ENCODE peak calls at places on chromosomes 16 and 17, in four cellular contexts. L is HEK293T, N is HepG2, H is K562. A is an unnamed sample.

GRCh38 chr16:65227041-65227835 is 105.4 kb upstream of the CDH11 start:
- DNase-seq in L (no peak), H (no peak), N (no peak), A (no peak)

GRCh38 chr17:16286009-16286946 is 67.0 kb downstream of the CENPV start:
- DNase-seq in L (peak; percentile 53), H (peak; percentile 87), N (peak; percentile 99), A (no peak)

GRCh38 chr16:23420011-23420410 is 33.0 kb downstream of the COG7 start:
- DNase-seq in H (no peak), N (no peak), L (no peak), A (no peak)

GRCh38 chr16:65071371-65072311 is 50.2 kb downstream of the CDH11 start:
- DNase-seq in H (no peak), L (no peak), N (no peak), A (no peak)

GRCh38 chr17:27381007-27381501 is 75.2 kb upstream of the KSR1 start:
- DNase-seq in N (peak; percentile 75), H (peak; percentile 93), L (peak; percentile 77), A (peak; percentile 92)

GRCh38 chr17:61488878-61489718 is 36.9 kb downstream of the TBX4 start:
- DNase-seq in H (no peak), N (peak; percentile 90), L (no peak), A (no peak)

GRCh38 chr17:46212634-46213435 is 19.6 kb upstream of the KANSL1 start:
- DNase-seq in N (peak; percentile 76), H (peak; percentile 64), L (peak; percentile 76), A (peak; percentile 27)

GRCh38 chr16:50066482-50067289 is 916 bp downstream of the HEATR3 start:
- DNase-seq in H (no peak), L (no peak), N (no peak), A (no peak)

GRCh38 chr16:79845006-79845733 is 244.6 kb upstream of the MAF start:
- DNase-seq in N (no peak), L (no peak), H (no peak), A (no peak)

GRCh38 chr17:34318474-34318873 is 761 bp upstream of the CCL8 start:
- DNase-seq in L (peak; percentile 10), H (peak; percentile 53), N (no peak), A (peak; percentile 63)

GRCh38 chr17:19719365-19720209 is 3.2 kb upstream of the SLC47A2 start:
- DNase-seq in H (no peak), L (no peak), N (no peak), A (no peak)

GRCh38 chr16:4395055-4395726 is 21.2 kb downstream of the CORO7 start:
- DNase-seq in H (no peak), L (no peak), N (no peak), A (no peak)

GRCh38 chr17:45051060-45051719 is at the start of gene DCAKD:
- DNase-seq in H (peak; percentile 89), N (peak; percentile 92), L (peak; percentile 89), A (peak; percentile 91)

GRCh38 chr16:51888534-51888933 is 658.4 kb downstream of the TOX3 start:
- DNase-seq in N (no peak), H (no peak), L (no peak), A (no peak)

DNA sequence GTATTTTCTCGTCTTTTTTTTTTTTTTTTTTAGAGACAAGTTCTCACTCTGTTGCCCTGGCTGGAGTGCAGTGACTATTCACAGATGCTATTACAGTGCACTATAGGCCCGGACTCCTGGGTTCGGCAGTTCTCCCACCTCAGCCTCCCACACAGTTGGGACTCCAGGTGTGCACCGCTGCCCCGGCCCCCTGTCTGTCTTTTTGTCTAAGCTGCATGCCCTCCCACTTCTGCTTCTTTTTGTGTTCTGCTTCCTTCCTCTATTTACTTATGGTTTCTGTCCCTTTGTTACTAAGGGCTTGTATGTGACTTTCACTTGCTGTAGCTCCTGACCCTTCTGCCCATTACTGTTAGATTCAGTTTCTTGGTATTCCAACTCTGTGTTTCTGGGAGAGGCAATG is 20.5 kb downstream of the SLC7A6 start:
- DNase-seq in N (no peak), L (no peak), H (no peak), A (no peak)
- TF ChIP-seq SP1 in N (no peak), L (no peak), H (no peak), A (no peak)

GRCh38 chr16:12971216-12971615 is 69.8 kb downstream of the SHISA9 start:
- DNase-seq in N (no peak), H (no peak), L (no peak), A (no peak)
- TF ChIP-seq ELF4 in N (no peak), H (no peak), L (no peak), A (no peak)

DNA sequence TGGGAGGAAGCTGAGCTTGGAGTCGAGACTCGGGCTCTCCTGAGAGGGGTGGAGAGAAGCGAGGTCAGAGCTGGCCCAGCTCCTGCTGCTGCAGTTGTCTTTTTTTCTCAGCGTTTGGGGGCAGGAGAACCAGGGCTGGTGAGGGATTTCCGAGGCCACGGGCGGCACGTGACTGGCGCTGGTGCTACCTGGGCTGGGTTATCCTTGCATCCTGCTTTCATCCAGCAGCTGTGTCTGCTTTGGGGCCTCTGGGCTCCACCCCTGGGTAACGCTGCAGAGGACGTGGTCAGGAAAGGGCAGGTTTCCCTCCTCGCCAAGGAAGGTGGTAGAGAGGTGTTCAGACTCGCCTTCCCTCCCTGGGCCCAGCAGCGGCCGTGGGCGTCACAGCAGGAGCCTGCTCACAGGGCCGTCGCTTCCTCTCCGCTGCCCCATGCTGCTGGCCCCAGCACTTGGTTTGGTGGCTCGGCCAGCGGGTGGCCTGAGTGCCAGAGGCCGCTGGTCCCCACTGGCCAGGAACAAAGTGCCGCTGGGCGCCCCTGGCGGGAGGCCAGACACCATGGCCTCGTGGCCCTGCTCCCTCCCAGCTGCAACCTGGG is 22.5 kb downstream of the GSE1 start:
- DNase-seq in H (no peak), L (no peak), N (no peak), A (no peak)
- TF ChIP-seq SP1 in H (no peak), L (no peak), N (no peak), A (no peak)

GRCh38 chr17:77307479-77308198 is 166.9 kb downstream of the SEC14L1 start:
- DNase-seq in H (no peak), N (no peak), L (no peak), A (no peak)
- TF ChIP-seq ELF4 in H (no peak), N (no peak), L (no peak), A (no peak)

DNA sequence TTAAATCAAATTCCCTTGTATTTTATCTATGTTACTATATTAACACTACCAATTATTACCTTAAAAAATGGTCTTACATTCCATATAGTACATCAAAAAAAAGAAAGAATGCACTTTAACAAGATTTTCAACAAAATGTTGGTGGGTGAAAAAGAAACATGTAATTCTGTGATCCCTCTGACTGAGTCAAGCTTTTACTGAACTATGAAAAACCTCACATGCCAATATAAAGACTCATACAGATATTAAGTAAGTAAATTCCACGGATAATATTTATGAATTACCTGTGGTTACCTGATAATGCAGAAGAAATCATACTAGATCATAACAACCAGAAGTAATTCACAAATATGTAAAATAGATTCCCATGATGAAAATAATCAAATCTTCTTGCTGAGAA is 12.4 kb downstream of the COIL start:
- DNase-seq in H (no peak), N (no peak), L (no peak), A (no peak)
- TF ChIP-seq SP1 in H (no peak), N (no peak), L (no peak), A (no peak)

DNA sequence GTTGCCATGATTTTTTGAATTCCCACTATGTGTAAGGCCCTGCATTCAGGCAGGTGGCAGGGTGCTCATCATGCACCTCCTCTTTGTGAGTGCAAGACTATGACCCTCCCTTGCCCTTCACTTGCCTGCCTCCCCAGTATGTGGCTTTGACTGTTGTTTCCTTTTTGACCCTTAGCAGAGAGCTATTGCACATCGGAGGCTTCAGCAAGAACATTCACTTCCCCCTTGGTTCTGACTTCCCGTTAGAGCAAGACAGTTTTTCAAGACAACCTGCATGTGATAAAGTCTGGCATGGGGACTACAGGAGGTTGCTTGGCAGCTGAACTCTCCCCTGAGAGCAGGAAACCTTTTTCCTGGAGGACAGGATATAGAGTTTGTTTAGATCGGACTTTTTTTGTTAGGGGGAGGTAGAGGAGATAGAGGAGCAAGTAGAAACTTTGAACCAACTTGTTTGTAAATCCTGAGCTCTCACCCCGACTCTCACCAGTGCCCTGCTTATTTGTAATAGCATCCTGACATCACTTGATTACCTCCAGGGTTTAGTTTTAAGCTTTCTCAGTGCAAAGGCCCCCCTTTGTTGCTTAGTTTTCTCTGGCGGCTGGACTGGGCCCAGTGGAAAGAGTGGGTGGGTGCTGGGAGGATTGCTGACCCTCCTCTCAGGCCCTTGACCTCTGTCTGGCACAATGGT is 34.3 kb downstream of the LIMD2 start:
- DNase-seq in H (no peak), L (no peak), N (no peak), A (no peak)
- TF ChIP-seq ELF4 in H (no peak), L (no peak), N (no peak), A (no peak)

GRCh38 chr17:57584050-57584551 is 161.0 kb downstream of the CCDC182 start:
- DNase-seq in N (no peak), L (no peak), H (no peak), A (no peak)

GRCh38 chr17:57587201-57587870 is 157.8 kb downstream of the CCDC182 start:
- DNase-seq in N (no peak), H (no peak), L (no peak), A (no peak)

GRCh38 chr17:57585341-57586098 is 159.6 kb downstream of the CCDC182 start:
- DNase-seq in L (no peak), N (no peak), H (no peak), A (no peak)

GRCh38 chr17:57588086-57588485 is 157.0 kb downstream of the CCDC182 start:
- DNase-seq in H (no peak), L (no peak), N (no peak), A (no peak)

GRCh38 chr17:57586099-57586702 is 158.9 kb downstream of the CCDC182 start:
- DNase-seq in H (no peak), L (no peak), N (no peak), A (no peak)
- TF ChIP-seq SP1 in H (no peak), L (no peak), N (no peak), A (no peak)

DNA sequence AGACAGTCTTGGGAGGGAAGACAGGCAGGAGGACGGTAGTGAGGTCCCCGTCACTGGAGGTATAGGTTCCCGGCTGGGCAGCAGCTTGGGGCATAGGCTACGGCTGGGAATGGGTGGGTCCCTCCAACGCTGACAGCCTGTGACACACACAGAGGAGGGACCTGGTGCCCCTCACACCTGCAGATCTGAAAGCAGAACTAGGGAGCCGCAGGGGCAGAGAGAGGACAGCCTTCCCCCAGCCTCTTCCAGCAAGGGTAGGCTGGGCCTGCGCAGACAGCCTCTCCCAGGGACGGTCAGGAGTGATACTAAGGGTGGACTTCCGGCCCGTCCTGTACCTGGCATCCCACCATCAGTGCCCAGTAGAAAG is 2.0 kb downstream of the P2RX1 start:
- DNase-seq in L (no peak), N (no peak), H (no peak), A (no peak)
- TF ChIP-seq ELF4 in L (no peak), N (no peak), H (no peak), A (no peak)

DNA sequence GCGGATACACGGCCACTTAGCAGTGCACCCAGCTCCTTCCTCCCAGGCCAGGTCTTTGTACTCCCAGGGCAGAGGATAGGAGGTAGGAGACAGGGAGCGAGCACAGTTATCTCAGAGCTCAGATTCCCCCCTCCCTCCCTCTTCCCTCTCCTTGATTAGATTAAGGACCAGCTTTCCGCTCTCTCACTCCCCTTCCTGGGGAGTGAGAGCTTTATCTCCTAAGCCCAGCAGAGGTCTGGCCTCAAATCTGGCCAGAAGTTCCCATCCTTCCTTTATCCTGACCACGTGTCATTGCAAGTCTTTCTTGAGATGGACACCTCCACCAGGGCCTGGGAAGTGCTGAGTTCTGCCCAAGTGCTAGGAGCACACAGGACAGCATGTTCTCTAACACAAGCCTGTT is 5.1 kb downstream of the ARL4D start:
- DNase-seq in H (peak; percentile 29), L (no peak), N (no peak), A (no peak)
- TF ChIP-seq SP1 in H (no peak), L (no peak), N (no peak), A (no peak)